ENCODE peak calls at places on chromosomes 5 and 9, in six cellular contexts. One of them, this sample, is unnamed.

GRCh38 chr5:95600557-95600956 is 19.3 kb upstream of the GPR150 start:
- DNase-seq in AG08396: peak
- DNase-seq in adrenal gland: no peak
- DNase-seq in stimulated activated naive B cell treated with anti-CD40 and anti-IgM and Interleukin-4, amounts not matched to agents 10 μg/mL and 1 μg/mL and 100 μg/mL, for 72 hours: no peak
- DNase-seq in non-pigmented ciliary epithelial cell: no peak
- DNase-seq in GM04504: no peak
- DNase-seq in this sample: no peak

GRCh38 chr5:181111010-181111409 is 20.0 kb downstream of the OR2V1 start:
- DNase-seq in AG08396: no peak
- DNase-seq in GM04504: no peak
- DNase-seq in adrenal gland: no peak
- DNase-seq in stimulated activated naive B cell treated with anti-CD40 and anti-IgM and Interleukin-4, amounts not matched to agents 10 μg/mL and 1 μg/mL and 100 μg/mL, for 72 hours: no peak
- DNase-seq in non-pigmented ciliary epithelial cell: no peak
- DNase-seq in this sample: no peak

GRCh38 chr5:132134384-132134783 is 60.8 kb downstream of the CSF2 start:
- DNase-seq in non-pigmented ciliary epithelial cell: no peak
- DNase-seq in stimulated activated naive B cell treated with anti-CD40 and anti-IgM and Interleukin-4, amounts not matched to agents 10 μg/mL and 1 μg/mL and 100 μg/mL, for 72 hours: no peak
- DNase-seq in adrenal gland: no peak
- DNase-seq in AG08396: no peak
- DNase-seq in GM04504: no peak
- DNase-seq in this sample: no peak

GRCh38 chr5:60521379-60522298 is 178.3 kb downstream of the DEPDC1B start:
- DNase-seq in stimulated activated naive B cell treated with anti-CD40 and anti-IgM and Interleukin-4, amounts not matched to agents 10 μg/mL and 1 μg/mL and 100 μg/mL, for 72 hours: no peak
- DNase-seq in AG08396: no peak
- DNase-seq in non-pigmented ciliary epithelial cell: no peak
- DNase-seq in adrenal gland: no peak
- DNase-seq in GM04504: no peak
- DNase-seq in this sample: no peak

GRCh38 chr5:75512383-75513074 is 838 bp downstream of the POLK start:
- DNase-seq in AG08396: no peak
- DNase-seq in GM04504: no peak
- DNase-seq in stimulated activated naive B cell treated with anti-CD40 and anti-IgM and Interleukin-4, amounts not matched to agents 10 μg/mL and 1 μg/mL and 100 μg/mL, for 72 hours: no peak
- DNase-seq in adrenal gland: no peak
- DNase-seq in non-pigmented ciliary epithelial cell: no peak
- DNase-seq in this sample: no peak

GRCh38 chr5:172528440-172528839 is 74.1 kb upstream of the SH3PXD2B start:
- DNase-seq in adrenal gland: no peak
- DNase-seq in GM04504: no peak
- DNase-seq in stimulated activated naive B cell treated with anti-CD40 and anti-IgM and Interleukin-4, amounts not matched to agents 10 μg/mL and 1 μg/mL and 100 μg/mL, for 72 hours: no peak
- DNase-seq in non-pigmented ciliary epithelial cell: no peak
- DNase-seq in AG08396: peak
- DNase-seq in this sample: no peak

GRCh38 chr5:142934335-142934734 is 164.2 kb downstream of the ARHGAP26 start:
- DNase-seq in adrenal gland: no peak
- DNase-seq in AG08396: no peak
- DNase-seq in non-pigmented ciliary epithelial cell: no peak
- DNase-seq in stimulated activated naive B cell treated with anti-CD40 and anti-IgM and Interleukin-4, amounts not matched to agents 10 μg/mL and 1 μg/mL and 100 μg/mL, for 72 hours: no peak
- DNase-seq in GM04504: no peak
- DNase-seq in this sample: no peak

GRCh38 chr9:127025042-127025441 is 97.4 kb downstream of the ANGPTL2 start:
- DNase-seq in adrenal gland: no peak
- DNase-seq in non-pigmented ciliary epithelial cell: no peak
- DNase-seq in AG08396: no peak
- DNase-seq in stimulated activated naive B cell treated with anti-CD40 and anti-IgM and Interleukin-4, amounts not matched to agents 10 μg/mL and 1 μg/mL and 100 μg/mL, for 72 hours: no peak
- DNase-seq in GM04504: no peak
- DNase-seq in this sample: no peak

GRCh38 chr5:159286420-159287035 is 23.4 kb downstream of the UBLCP1 start:
- DNase-seq in stimulated activated naive B cell treated with anti-CD40 and anti-IgM and Interleukin-4, amounts not matched to agents 10 μg/mL and 1 μg/mL and 100 μg/mL, for 72 hours: no peak
- DNase-seq in AG08396: peak
- DNase-seq in GM04504: peak
- DNase-seq in adrenal gland: no peak
- DNase-seq in non-pigmented ciliary epithelial cell: no peak
- DNase-seq in this sample: no peak

GRCh38 chr9:105173306-105173705 is 71.1 kb upstream of the SLC44A1 start:
- DNase-seq in AG08396: no peak
- DNase-seq in non-pigmented ciliary epithelial cell: no peak
- DNase-seq in adrenal gland: no peak
- DNase-seq in GM04504: no peak
- DNase-seq in stimulated activated naive B cell treated with anti-CD40 and anti-IgM and Interleukin-4, amounts not matched to agents 10 μg/mL and 1 μg/mL and 100 μg/mL, for 72 hours: no peak
- DNase-seq in this sample: peak

GRCh38 chr9:109036744-109037680 is 23.7 kb upstream of the CTNNAL1 start:
- DNase-seq in stimulated activated naive B cell treated with anti-CD40 and anti-IgM and Interleukin-4, amounts not matched to agents 10 μg/mL and 1 μg/mL and 100 μg/mL, for 72 hours: no peak
- DNase-seq in GM04504: no peak
- DNase-seq in AG08396: no peak
- DNase-seq in non-pigmented ciliary epithelial cell: no peak
- DNase-seq in adrenal gland: no peak
- DNase-seq in this sample: no peak

This sample was measured in H1.